ENCODE peak calls at places on chromosome 19, in eight cellular contexts. H is glutamatergic neuron, W is anterior cingulate cortex, S is NCI-H2029, I is body of pancreas, O is HFFc6, A is left cardiac atrium, C is AML-193. R is an unnamed sample.

GRCh38 chr19:9989504-9989903 is 20.8 kb downstream of the COL5A3 start:
- DNase-seq in A (no peak), C (no peak), W (no peak), O (no peak), S (no peak), I (no peak), H (no peak), R (no peak)

GRCh38 chr19:19997656-19998268 is 41.5 kb downstream of the ZNF682 start:
- DNase-seq in O (no peak), A (peak), I (peak), C (peak), W (no peak), H (peak), S (no peak), R (peak)

GRCh38 chr19:9913237-9914000 is 22.9 kb downstream of the OLFM2 start:
- DNase-seq in A (peak), O (no peak), C (no peak), H (peak), I (peak), W (peak), S (no peak), R (no peak)

GRCh38 chr19:11446271-11446651 is 10.8 kb downstream of the PRKCSH start:
- DNase-seq in S (no peak), A (no peak), O (no peak), W (no peak), I (no peak), C (no peak), H (no peak), R (no peak)

GRCh38 chr19:18420931-18421330 is 1.7 kb downstream of the SSBP4 start:
- DNase-seq in I (no peak), S (no peak), W (no peak), H (no peak), O (no peak), C (no peak), A (no peak), R (peak)

GRCh38 chr19:55005684-55006488 is 32.2 kb downstream of the GP6 start:
- DNase-seq in H (no peak), W (no peak), O (no peak), A (no peak), C (peak), I (peak), S (peak), R (no peak)

GRCh38 chr19:15508035-15508710 is at the start of gene CYP4F22:
- DNase-seq in C (no peak), H (peak), O (no peak), A (no peak), W (no peak), I (no peak), S (no peak), R (no peak)

GRCh38 chr19:42280761-42281174 is 11.7 kb downstream of the CIC start:
- DNase-seq in S (no peak), H (no peak), A (no peak), W (peak), I (no peak), O (no peak), C (no peak), R (no peak)

GRCh38 chr19:43439183-43440063 is 24.7 kb downstream of the TEX101 start:
- DNase-seq in O (peak), W (no peak), H (no peak), I (no peak), C (no peak), S (no peak), A (no peak), R (no peak)

GRCh38 chr19:32886241-32886640 is 16.7 kb upstream of the SLC7A9 start:
- DNase-seq in H (no peak), A (no peak), W (no peak), O (no peak), C (no peak), I (no peak), S (no peak), R (no peak)

GRCh38 chr19:16605552-16605951 is 22.5 kb downstream of the MED26 start:
- DNase-seq in I (no peak), W (no peak), S (no peak), H (no peak), O (no peak), A (no peak), C (no peak), R (peak)

GRCh38 chr19:46393456-46394397 is 19.6 kb downstream of the CCDC8 start:
- DNase-seq in O (no peak), H (peak), C (no peak), W (no peak), A (no peak), I (no peak), S (no peak), R (no peak)

GRCh38 chr19:5648464-5648863 is 25.6 kb downstream of the SAFB start:
- DNase-seq in C (no peak), A (no peak), O (no peak), S (no peak), I (no peak), H (no peak), W (no peak), R (no peak)

GRCh38 chr19:54905411-54905810 is 537 bp upstream of the NCR1 start:
- DNase-seq in H (no peak), O (no peak), C (no peak), S (no peak), A (no peak), I (no peak), W (no peak), R (no peak)

GRCh38 chr19:3604987-3605343 is 1.7 kb downstream of the TBXA2R start:
- DNase-seq in O (no peak), W (no peak), H (no peak), I (no peak), S (no peak), A (no peak), C (no peak), R (no peak)

GRCh38 chr19:38650911-38651584 is 3.6 kb downstream of the ACTN4 start:
- DNase-seq in I (no peak), A (no peak), O (peak), C (peak), W (no peak), H (no peak), S (no peak), R (peak)

GRCh38 chr19:3968556-3969434 is 2.1 kb downstream of the DAPK3 start:
- DNase-seq in O (peak), C (no peak), A (peak), W (no peak), I (peak), H (peak), S (peak), R (peak)

GRCh38 chr19:6393982-6394412 is 1.0 kb upstream of the GTF2F1 start:
- DNase-seq in H (no peak), A (no peak), I (no peak), C (peak), O (no peak), S (no peak), W (no peak), R (no peak)

GRCh38 chr19:29001922-29002247 is 211.1 kb downstream of the UQCRFS1 start:
- DNase-seq in H (no peak), A (no peak), S (no peak), W (peak), O (no peak), I (no peak), C (no peak), R (no peak)

GRCh38 chr19:8900421-8900820 is 68.2 kb downstream of the MBD3L1 start:
- DNase-seq in I (no peak), C (no peak), O (no peak), S (no peak), H (no peak), W (no peak), A (no peak), R (no peak)

GRCh38 chr19:13872695-13873389 is 4.1 kb upstream of the NANOS3 start:
- DNase-seq in S (no peak), I (no peak), H (no peak), C (peak), A (peak), O (no peak), W (no peak), R (peak)

GRCh38 chr19:48480476-48481190 is 11.5 kb downstream of the CYTH2 start:
- DNase-seq in O (peak), S (no peak), A (peak), C (no peak), I (no peak), W (peak), H (peak), R (peak)

GRCh38 chr19:50053119-50053518 is 27.3 kb downstream of the ZNF473 start:
- DNase-seq in H (no peak), S (no peak), W (no peak), C (no peak), I (no peak), O (no peak), A (no peak), R (no peak)

GRCh38 chr19:58059681-58060080 is 599 bp downstream of the ZNF135 start:
- DNase-seq in I (peak), C (no peak), S (no peak), H (no peak), W (no peak), A (no peak), O (no peak), R (peak)

GRCh38 chr19:28633223-28634030 is 579.5 kb downstream of the UQCRFS1 start:
- DNase-seq in S (peak), W (no peak), O (peak), C (peak), H (peak), A (no peak), I (peak), R (no peak)

GRCh38 chr19:30545752-30546151 is 173.6 kb downstream of the ZNF536 start:
- DNase-seq in I (no peak), A (no peak), S (no peak), O (no peak), W (no peak), C (no peak), H (no peak), R (no peak)

GRCh38 chr19:12042893-12043292 is 7.4 kb upstream of the ZNF433 start:
- DNase-seq in H (no peak), O (no peak), A (no peak), S (no peak), W (no peak), C (no peak), I (no peak), R (no peak)

GRCh38 chr19:34155686-34156085 is 16.6 kb upstream of the LSM14A start:
- DNase-seq in S (no peak), I (no peak), A (no peak), O (peak), C (no peak), H (no peak), W (no peak), R (no peak)

GRCh38 chr19:38265213-38265861 is 964 bp downstream of the SPINT2 start:
- DNase-seq in C (peak), H (no peak), W (no peak), O (no peak), S (no peak), A (peak), I (peak), R (peak)

GRCh38 chr19:38024991-38025716 is 118.1 kb downstream of the SIPA1L3 start:
- DNase-seq in S (no peak), O (no peak), H (no peak), A (no peak), W (peak), I (no peak), C (no peak), R (no peak)

GRCh38 chr19:16373539-16373938 is 48.9 kb downstream of the KLF2 start:
- DNase-seq in O (peak), C (no peak), S (no peak), I (no peak), W (no peak), H (no peak), A (no peak), R (peak)

GRCh38 chr19:55206664-55207500 is 2.4 kb downstream of the PTPRH start:
- DNase-seq in O (peak), H (peak), A (peak), C (no peak), I (peak), S (peak), W (peak), R (peak)

GRCh38 chr19:18532208-18532890 is 10.5 kb upstream of the ELL start:
- DNase-seq in I (no peak), O (no peak), S (no peak), W (no peak), H (no peak), A (no peak), C (no peak), R (no peak)

GRCh38 chr19:7223429-7223828 is 70.8 kb downstream of the INSR start:
- DNase-seq in S (no peak), A (no peak), H (no peak), I (no peak), C (no peak), W (no peak), O (no peak), R (no peak)